ENCODE peak calls at places on chromosome 12, in four cellular contexts. One of them, this sample, is unnamed.

GRCh38 chr12:71214511-71215285 is 56.9 kb upstream of the TSPAN8 start:
- DNase-seq in upper lobe of right lung: no peak
- DNase-seq in Panc1: no peak
- DNase-seq in hepatocyte: peak; percentile 54
- DNase-seq in this sample: no peak

GRCh38 chr12:68349921-68350606 is 17.9 kb upstream of the MDM1 start:
- DNase-seq in upper lobe of right lung: no peak
- DNase-seq in Panc1: no peak
- DNase-seq in hepatocyte: no peak
- DNase-seq in this sample: no peak

GRCh38 chr12:48925218-48925871 is at the start of gene FKBP11:
- DNase-seq in upper lobe of right lung: peak; percentile 86
- DNase-seq in Panc1: no peak
- DNase-seq in hepatocyte: peak; percentile 80
- DNase-seq in this sample: no peak

GRCh38 chr12:55940065-55940732 is 9.2 kb downstream of the DGKA start:
- DNase-seq in upper lobe of right lung: peak; percentile 88
- DNase-seq in Panc1: peak; percentile 81
- DNase-seq in hepatocyte: peak; percentile 91
- DNase-seq in this sample: peak; percentile 69

GRCh38 chr12:3684449-3685051 is 68.4 kb downstream of the CRACR2A start:
- DNase-seq in upper lobe of right lung: no peak
- DNase-seq in Panc1: no peak
- DNase-seq in hepatocyte: no peak
- DNase-seq in this sample: no peak

GRCh38 chr12:102702447-102703114 is 214.5 kb downstream of the PAH start:
- DNase-seq in upper lobe of right lung: no peak
- DNase-seq in Panc1: no peak
- DNase-seq in hepatocyte: peak; percentile 57
- DNase-seq in this sample: no peak

GRCh38 chr12:110689601-110690430 is 901 bp upstream of the HVCN1 start:
- DNase-seq in upper lobe of right lung: no peak
- DNase-seq in Panc1: no peak
- DNase-seq in hepatocyte: peak; percentile 39
- DNase-seq in this sample: no peak

GRCh38 chr12:111754671-111755070 is 12.1 kb upstream of the ALDH2 start:
- DNase-seq in upper lobe of right lung: no peak
- DNase-seq in Panc1: no peak
- DNase-seq in hepatocyte: no peak
- DNase-seq in this sample: no peak

GRCh38 chr12:132158677-132159554 is 14.7 kb downstream of the NOC4L start:
- DNase-seq in upper lobe of right lung: no peak
- DNase-seq in Panc1: no peak
- DNase-seq in hepatocyte: no peak
- DNase-seq in this sample: no peak

GRCh38 chr12:88108021-88108420 is 33.9 kb downstream of the CEP290 start:
- DNase-seq in upper lobe of right lung: no peak
- DNase-seq in Panc1: no peak
- DNase-seq in hepatocyte: no peak
- DNase-seq in this sample: no peak

GRCh38 chr12:132178314-132178713 is 34.1 kb downstream of the NOC4L start:
- DNase-seq in upper lobe of right lung: no peak
- DNase-seq in Panc1: no peak
- DNase-seq in hepatocyte: no peak
- DNase-seq in this sample: no peak

GRCh38 chr12:65464930-65465329 is 186.4 kb downstream of the MSRB3 start:
- DNase-seq in upper lobe of right lung: no peak
- DNase-seq in Panc1: no peak
- DNase-seq in hepatocyte: peak; percentile 69
- DNase-seq in this sample: no peak

GRCh38 chr12:89212339-89212771 is 139.9 kb downstream of the DUSP6 start:
- DNase-seq in upper lobe of right lung: no peak
- DNase-seq in Panc1: no peak
- DNase-seq in hepatocyte: peak; percentile 11
- DNase-seq in this sample: peak; percentile 66

GRCh38 chr12:12943589-12944260 is 8.2 kb downstream of the GPRC5D start:
- DNase-seq in upper lobe of right lung: no peak
- DNase-seq in Panc1: no peak
- DNase-seq in hepatocyte: no peak
- DNase-seq in this sample: no peak

GRCh38 chr12:104439137-104439536 is 17.6 kb upstream of the CHST11 start:
- DNase-seq in upper lobe of right lung: no peak
- DNase-seq in Panc1: no peak
- DNase-seq in hepatocyte: no peak
- DNase-seq in this sample: no peak

GRCh38 chr12:28781671-28782652 is 367.1 kb upstream of the FAR2 start:
- DNase-seq in upper lobe of right lung: no peak
- DNase-seq in Panc1: no peak
- DNase-seq in hepatocyte: no peak
- DNase-seq in this sample: no peak

GRCh38 chr12:52347546-52348510 is 19.5 kb downstream of the KRT85 start:
- DNase-seq in upper lobe of right lung: no peak
- DNase-seq in Panc1: no peak
- DNase-seq in hepatocyte: no peak
- DNase-seq in this sample: no peak

GRCh38 chr12:75364918-75365317 is 26.0 kb upstream of the GLIPR1L2 start:
- DNase-seq in upper lobe of right lung: no peak
- DNase-seq in Panc1: no peak
- DNase-seq in hepatocyte: no peak
- DNase-seq in this sample: no peak

GRCh38 chr12:34398366-34398705 is 376.0 kb downstream of the ALG10 start:
- DNase-seq in upper lobe of right lung: peak; percentile 53
- DNase-seq in Panc1: no peak
- DNase-seq in hepatocyte: peak; percentile 2
- DNase-seq in this sample: no peak

GRCh38 chr12:14256139-14256538 is 109.3 kb upstream of the ATF7IP start:
- DNase-seq in upper lobe of right lung: no peak
- DNase-seq in Panc1: no peak
- DNase-seq in hepatocyte: no peak
- DNase-seq in this sample: no peak

GRCh38 chr12:12466157-12466556 is 96.5 kb downstream of the DUSP16 start:
- DNase-seq in upper lobe of right lung: no peak
- DNase-seq in Panc1: no peak
- DNase-seq in hepatocyte: no peak
- DNase-seq in this sample: no peak

GRCh38 chr12:85872497-85873091 is 1.5 kb upstream of the NTS start:
- DNase-seq in upper lobe of right lung: no peak
- DNase-seq in Panc1: peak; percentile 28
- DNase-seq in hepatocyte: peak; percentile 74
- DNase-seq in this sample: peak; percentile 26

GRCh38 chr12:85877459-85877858 is 3.4 kb downstream of the NTS start:
- DNase-seq in upper lobe of right lung: no peak
- DNase-seq in Panc1: no peak
- DNase-seq in hepatocyte: no peak
- DNase-seq in this sample: no peak

GRCh38 chr12:85874064-85874463 is at the start of gene NTS:
- DNase-seq in upper lobe of right lung: no peak
- DNase-seq in Panc1: no peak
- DNase-seq in hepatocyte: peak; percentile 11
- DNase-seq in this sample: no peak
- H3K4me3 ChIP-seq in upper lobe of right lung: no peak within 1 kb of the TSS
- H3K4me3 ChIP-seq in Panc1: no peak within 1 kb of the TSS
- H3K4me3 ChIP-seq in hepatocyte: no peak within 1 kb of the TSS
- H3K4me3 ChIP-seq in this sample: no peak within 1 kb of the TSS

DNA sequence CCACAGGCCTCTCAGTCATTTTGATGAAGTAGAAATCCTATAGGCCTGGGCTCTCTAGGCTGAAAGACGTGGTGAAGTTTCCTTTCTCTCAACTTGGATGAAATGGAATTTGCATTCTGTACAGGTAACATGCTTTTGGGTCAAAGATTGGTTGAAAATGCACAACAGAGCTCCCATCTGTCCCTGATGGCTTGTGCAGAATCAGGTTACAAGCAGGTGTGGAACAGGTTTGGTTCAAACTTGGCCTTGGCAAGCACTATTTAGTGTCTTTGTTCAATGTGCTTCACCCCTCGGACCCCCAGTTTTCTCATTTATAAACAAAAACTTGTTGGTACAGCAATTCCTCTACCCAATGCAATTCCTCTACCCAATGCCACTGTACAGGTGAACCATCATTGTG is 1493.0 kb downstream of the AACS start:
- DNase-seq in upper lobe of right lung: no peak
- DNase-seq in Panc1: no peak
- DNase-seq in hepatocyte: no peak
- DNase-seq in this sample: no peak
- H3K4me3 ChIP-seq in upper lobe of right lung: no peak overlapping the region
- H3K4me3 ChIP-seq in Panc1: no peak overlapping the region
- H3K4me3 ChIP-seq in hepatocyte: no peak overlapping the region
- H3K4me3 ChIP-seq in this sample: no peak overlapping the region

GRCh38 chr12:130161261-130162231 is 718 bp upstream of the FZD10 start:
- DNase-seq in upper lobe of right lung: peak; percentile 63
- DNase-seq in Panc1: no peak
- DNase-seq in hepatocyte: peak; percentile 71
- DNase-seq in this sample: no peak
- H3K4me3 ChIP-seq in upper lobe of right lung: peak overlapping the region; percentile 42
- H3K4me3 ChIP-seq in Panc1: no peak overlapping the region
- H3K4me3 ChIP-seq in hepatocyte: peak overlapping the region; percentile 42
- H3K4me3 ChIP-seq in this sample: no peak overlapping the region

DNA sequence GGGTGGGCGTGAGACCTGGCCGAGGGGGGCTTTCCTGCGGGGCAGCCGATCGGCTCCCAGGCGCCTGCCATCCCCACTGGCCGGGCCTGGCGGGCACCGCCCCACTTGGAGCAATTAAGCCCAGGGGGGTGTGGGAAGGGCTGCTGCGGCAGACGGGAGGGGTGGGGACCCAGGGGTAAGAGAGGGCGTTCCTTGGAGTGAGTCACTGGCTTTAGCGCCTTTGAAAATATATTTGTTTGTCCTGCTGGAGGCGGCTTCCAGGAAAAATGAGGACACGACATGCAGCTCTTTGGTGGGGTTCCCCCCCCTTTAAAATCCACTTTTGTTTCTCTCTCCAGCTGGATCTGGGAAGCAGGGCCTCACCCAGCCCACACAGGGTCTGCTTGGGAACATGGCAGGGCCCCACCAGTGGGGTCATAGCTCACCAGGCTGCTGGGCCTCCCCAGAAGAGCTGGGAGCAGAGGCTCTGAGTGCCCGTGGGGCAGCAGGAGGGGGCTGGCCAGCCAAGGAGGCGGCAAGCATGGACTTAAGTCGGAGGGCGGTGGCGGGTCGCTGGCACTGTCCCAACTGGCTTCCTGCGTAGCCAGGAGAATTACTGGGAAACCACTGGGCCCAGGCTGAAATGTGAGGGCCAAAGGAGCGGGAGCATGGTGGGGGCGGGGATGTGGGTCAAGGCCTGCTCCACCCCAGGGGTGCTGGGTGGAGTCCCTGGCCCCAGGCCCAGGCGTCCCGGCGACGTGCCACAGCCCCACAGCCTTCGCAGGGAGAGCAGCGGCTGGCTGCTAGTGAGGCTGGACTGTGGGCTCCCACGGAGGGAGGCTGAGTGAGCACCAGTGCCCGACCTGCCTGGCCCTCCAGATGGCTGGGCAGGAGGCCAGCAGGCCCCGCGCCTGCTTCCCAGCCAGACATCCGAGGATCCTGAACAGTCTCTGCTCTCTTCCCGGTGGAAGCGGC is 128.0 kb downstream of the RFLNA start:
- DNase-seq in upper lobe of right lung: peak; percentile 93
- DNase-seq in Panc1: no peak
- DNase-seq in hepatocyte: peak; percentile 89
- DNase-seq in this sample: peak; percentile 65
- H3K4me3 ChIP-seq in upper lobe of right lung: peak overlapping the region; percentile 21
- H3K4me3 ChIP-seq in Panc1: no peak overlapping the region
- H3K4me3 ChIP-seq in hepatocyte: no peak overlapping the region
- H3K4me3 ChIP-seq in this sample: peak overlapping the region; percentile 23

GRCh38 chr12:114668905-114669304 is 15.1 kb downstream of the TBX3 start:
- DNase-seq in upper lobe of right lung: no peak
- DNase-seq in Panc1: no peak
- DNase-seq in hepatocyte: peak; percentile 63
- DNase-seq in this sample: no peak
- H3K4me3 ChIP-seq in upper lobe of right lung: peak overlapping the region; percentile 45
- H3K4me3 ChIP-seq in Panc1: no peak overlapping the region
- H3K4me3 ChIP-seq in hepatocyte: peak overlapping the region; percentile 55
- H3K4me3 ChIP-seq in this sample: peak overlapping the region; percentile 93

GRCh38 chr12:121676190-121676589 is 6.7 kb upstream of the MORN3 start:
- DNase-seq in upper lobe of right lung: no peak
- DNase-seq in Panc1: no peak
- DNase-seq in hepatocyte: no peak
- DNase-seq in this sample: no peak
- H3K4me3 ChIP-seq in upper lobe of right lung: no peak overlapping the region
- H3K4me3 ChIP-seq in Panc1: no peak overlapping the region
- H3K4me3 ChIP-seq in hepatocyte: no peak overlapping the region
- H3K4me3 ChIP-seq in this sample: no peak overlapping the region

DNA sequence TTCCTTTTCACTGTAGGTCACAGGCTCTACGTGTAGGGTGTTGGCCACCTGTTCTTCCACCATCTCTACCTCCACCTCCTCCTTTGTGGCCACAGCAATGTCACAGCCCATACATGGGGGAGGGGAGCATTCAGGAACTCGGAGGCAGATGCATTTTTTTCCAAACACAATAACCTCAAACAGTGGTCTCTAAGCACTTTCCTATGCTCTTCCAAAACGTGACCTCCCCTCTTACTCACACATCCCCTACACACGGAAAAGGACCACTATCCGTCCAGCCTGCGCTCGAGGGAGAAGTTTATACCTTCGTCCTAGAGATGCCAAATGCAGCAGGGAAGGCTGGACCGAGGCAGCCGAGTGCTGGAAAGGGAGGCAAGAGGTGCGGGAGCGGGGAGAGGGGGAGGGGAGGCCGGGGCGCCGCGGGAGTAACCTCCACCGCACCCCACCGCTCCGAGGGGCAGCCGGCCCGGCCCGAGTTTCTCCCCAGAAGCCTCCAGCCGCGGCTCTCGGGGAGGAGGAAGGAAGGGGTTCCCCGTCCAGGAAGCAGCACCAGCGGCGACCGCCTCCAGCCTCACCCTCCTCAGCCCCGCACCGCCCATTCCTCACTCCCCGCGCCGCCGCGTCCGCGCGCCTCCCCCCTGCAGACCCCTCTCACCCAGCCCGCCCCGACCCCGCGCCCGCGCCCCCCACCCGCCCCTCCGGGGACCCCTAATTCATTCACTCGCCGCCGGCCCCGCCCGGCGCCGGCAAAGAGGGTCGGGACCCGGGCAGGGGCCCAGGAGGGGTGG is 584 bp downstream of the KRAS start:
- DNase-seq in upper lobe of right lung: peak; percentile 86
- DNase-seq in Panc1: no peak
- DNase-seq in hepatocyte: peak; percentile 68
- DNase-seq in this sample: no peak
- H3K4me3 ChIP-seq in upper lobe of right lung: peak overlapping the region; percentile 85
- H3K4me3 ChIP-seq in Panc1: peak overlapping the region; percentile 65
- H3K4me3 ChIP-seq in hepatocyte: peak overlapping the region; percentile 79
- H3K4me3 ChIP-seq in this sample: peak overlapping the region; percentile 76

This sample was measured in LNCaP clone FGC.